ENCODE peak calls at places on chromosomes 6 and 20, in ten cellular contexts. One of them, this sample, is unnamed.
A peak's percentile ranks its signal among the peaks of the same experiment; 100 is the strongest.

GRCh38 chr20:46122071-46122470 is 4.0 kb downstream of the CD40 start:
- DNase-seq in GM13976: no peak
- DNase-seq in LoVo: peak; percentile 14
- DNase-seq in mammary epithelial cell: peak; percentile 76
- DNase-seq in H7: peak; percentile 5
- DNase-seq in Caki2: no peak
- DNase-seq in AG08395: peak; percentile 80
- DNase-seq in NCI-H524 treated with DMSO at 0.1 percent for 48 hours: no peak
- DNase-seq in HAP-1: no peak
- DNase-seq in neural crest cell: no peak
- DNase-seq in this sample: peak; percentile 37

GRCh38 chr6:25369450-25370086 is 90.4 kb downstream of the CARMIL1 start:
- DNase-seq in GM13976: no peak
- DNase-seq in LoVo: peak; percentile 58
- DNase-seq in mammary epithelial cell: peak; percentile 17
- DNase-seq in H7: no peak
- DNase-seq in Caki2: peak; percentile 37
- DNase-seq in AG08395: peak; percentile 12
- DNase-seq in NCI-H524 treated with DMSO at 0.1 percent for 48 hours: peak; percentile 92
- DNase-seq in HAP-1: no peak
- DNase-seq in neural crest cell: no peak
- DNase-seq in this sample: no peak

GRCh38 chr20:60362531-60362930 is 404.3 kb downstream of the CDH26 start:
- DNase-seq in GM13976: no peak
- DNase-seq in LoVo: no peak
- DNase-seq in mammary epithelial cell: no peak
- DNase-seq in H7: no peak
- DNase-seq in Caki2: no peak
- DNase-seq in AG08395: no peak
- DNase-seq in NCI-H524 treated with DMSO at 0.1 percent for 48 hours: no peak
- DNase-seq in HAP-1: no peak
- DNase-seq in neural crest cell: no peak
- DNase-seq in this sample: no peak

GRCh38 chr6:73024598-73024997 is 200.7 kb downstream of the KHDC1L start:
- DNase-seq in GM13976: no peak
- DNase-seq in LoVo: peak; percentile 18
- DNase-seq in mammary epithelial cell: no peak
- DNase-seq in H7: no peak
- DNase-seq in Caki2: no peak
- DNase-seq in AG08395: no peak
- DNase-seq in NCI-H524 treated with DMSO at 0.1 percent for 48 hours: no peak
- DNase-seq in HAP-1: no peak
- DNase-seq in neural crest cell: no peak
- DNase-seq in this sample: no peak

GRCh38 chr6:2902470-2902762 is 693 bp downstream of the SERPINB9 start:
- DNase-seq in GM13976: no peak
- DNase-seq in LoVo: no peak
- DNase-seq in mammary epithelial cell: no peak
- DNase-seq in H7: no peak
- DNase-seq in Caki2: no peak
- DNase-seq in AG08395: no peak
- DNase-seq in NCI-H524 treated with DMSO at 0.1 percent for 48 hours: no peak
- DNase-seq in HAP-1: no peak
- DNase-seq in neural crest cell: no peak
- DNase-seq in this sample: peak; percentile 64

GRCh38 chr20:57483287-57484050 is 41.5 kb downstream of the CTCFL start:
- DNase-seq in GM13976: peak; percentile 52
- DNase-seq in LoVo: no peak
- DNase-seq in mammary epithelial cell: no peak
- DNase-seq in H7: no peak
- DNase-seq in Caki2: no peak
- DNase-seq in AG08395: no peak
- DNase-seq in NCI-H524 treated with DMSO at 0.1 percent for 48 hours: no peak
- DNase-seq in HAP-1: no peak
- DNase-seq in neural crest cell: no peak
- DNase-seq in this sample: no peak

GRCh38 chr6:28161410-28162079 is 19.9 kb downstream of the ZKSCAN8 start:
- DNase-seq in GM13976: peak; percentile 90
- DNase-seq in LoVo: no peak
- DNase-seq in mammary epithelial cell: peak; percentile 60
- DNase-seq in H7: peak; percentile 89
- DNase-seq in Caki2: peak; percentile 80
- DNase-seq in AG08395: peak; percentile 84
- DNase-seq in NCI-H524 treated with DMSO at 0.1 percent for 48 hours: no peak
- DNase-seq in HAP-1: peak; percentile 45
- DNase-seq in neural crest cell: peak; percentile 28
- DNase-seq in this sample: peak; percentile 65

GRCh38 chr6:73180718-73181619 is 44.3 kb downstream of the KHDC1L start:
- DNase-seq in GM13976: peak; percentile 62
- DNase-seq in LoVo: peak; percentile 62
- DNase-seq in mammary epithelial cell: peak; percentile 59
- DNase-seq in H7: peak; percentile 32
- DNase-seq in Caki2: peak; percentile 68
- DNase-seq in AG08395: peak; percentile 77
- DNase-seq in NCI-H524 treated with DMSO at 0.1 percent for 48 hours: peak; percentile 86
- DNase-seq in HAP-1: peak; percentile 47
- DNase-seq in neural crest cell: no peak
- DNase-seq in this sample: peak; percentile 79

GRCh38 chr6:168121308-168121665 is 42.3 kb upstream of the FRMD1 start:
- DNase-seq in GM13976: no peak
- DNase-seq in LoVo: no peak
- DNase-seq in mammary epithelial cell: no peak
- DNase-seq in H7: no peak
- DNase-seq in Caki2: no peak
- DNase-seq in AG08395: no peak
- DNase-seq in NCI-H524 treated with DMSO at 0.1 percent for 48 hours: no peak
- DNase-seq in HAP-1: no peak
- DNase-seq in neural crest cell: no peak
- DNase-seq in this sample: no peak

GRCh38 chr6:45746046-45746445 is 269.6 kb downstream of the CLIC5 start:
- DNase-seq in GM13976: no peak
- DNase-seq in LoVo: no peak
- DNase-seq in mammary epithelial cell: peak; percentile 42
- DNase-seq in H7: no peak
- DNase-seq in Caki2: no peak
- DNase-seq in AG08395: peak; percentile 23
- DNase-seq in NCI-H524 treated with DMSO at 0.1 percent for 48 hours: no peak
- DNase-seq in HAP-1: no peak
- DNase-seq in neural crest cell: no peak
- DNase-seq in this sample: peak; percentile 47